ENCODE peak calls at places on chromosomes 13 and 19, in ten cellular contexts. One of them, this sample, is unnamed.

GRCh38 chr13:20057963-20058362 is 99.4 kb downstream of the ZMYM2 start:
- DNase-seq in transverse colon: no peak
- DNase-seq in Peyer's patch: no peak
- DNase-seq in adrenal gland: no peak
- DNase-seq in tibial nerve: no peak
- DNase-seq in body of pancreas: no peak
- DNase-seq in IMR-90: no peak
- DNase-seq in A549: no peak
- DNase-seq in suprapubic skin: no peak
- DNase-seq in ovary: no peak
- DNase-seq in this sample: no peak

GRCh38 chr13:113785051-113786010 is 26.3 kb downstream of the TMEM255B start:
- DNase-seq in body of pancreas: no peak
- DNase-seq in adrenal gland: no peak
- DNase-seq in A549: no peak
- DNase-seq in tibial nerve: no peak
- DNase-seq in transverse colon: no peak
- DNase-seq in suprapubic skin: no peak
- DNase-seq in ovary: no peak
- DNase-seq in IMR-90: peak; percentile 74
- DNase-seq in Peyer's patch: peak; percentile 8
- DNase-seq in this sample: no peak

GRCh38 chr13:110150384-110151091 is 156.4 kb downstream of the COL4A1 start:
- DNase-seq in ovary: no peak
- DNase-seq in Peyer's patch: no peak
- DNase-seq in transverse colon: no peak
- DNase-seq in adrenal gland: no peak
- DNase-seq in body of pancreas: no peak
- DNase-seq in tibial nerve: no peak
- DNase-seq in suprapubic skin: no peak
- DNase-seq in A549: no peak
- DNase-seq in IMR-90: peak; percentile 62
- DNase-seq in this sample: no peak

GRCh38 chr13:93603043-93603442 is 376.4 kb downstream of the GPC6 start:
- DNase-seq in tibial nerve: no peak
- DNase-seq in A549: no peak
- DNase-seq in body of pancreas: no peak
- DNase-seq in transverse colon: no peak
- DNase-seq in Peyer's patch: no peak
- DNase-seq in adrenal gland: no peak
- DNase-seq in ovary: no peak
- DNase-seq in IMR-90: peak; percentile 82
- DNase-seq in suprapubic skin: no peak
- DNase-seq in this sample: no peak

GRCh38 chr19:6480843-6481415 is 658 bp downstream of the DENND1C start:
- DNase-seq in IMR-90: no peak
- DNase-seq in Peyer's patch: no peak
- DNase-seq in ovary: no peak
- DNase-seq in transverse colon: no peak
- DNase-seq in body of pancreas: no peak
- DNase-seq in adrenal gland: no peak
- DNase-seq in suprapubic skin: no peak
- DNase-seq in A549: no peak
- DNase-seq in tibial nerve: no peak
- DNase-seq in this sample: no peak

GRCh38 chr13:28753946-28754345 is 35.2 kb upstream of the SLC46A3 start:
- DNase-seq in ovary: no peak
- DNase-seq in tibial nerve: no peak
- DNase-seq in adrenal gland: no peak
- DNase-seq in body of pancreas: no peak
- DNase-seq in suprapubic skin: no peak
- DNase-seq in transverse colon: no peak
- DNase-seq in A549: no peak
- DNase-seq in IMR-90: no peak
- DNase-seq in Peyer's patch: no peak
- DNase-seq in this sample: no peak

GRCh38 chr13:104809483-104809882 is 1726.0 kb downstream of the EFNB2 start:
- DNase-seq in tibial nerve: no peak
- DNase-seq in adrenal gland: no peak
- DNase-seq in body of pancreas: no peak
- DNase-seq in IMR-90: no peak
- DNase-seq in Peyer's patch: no peak
- DNase-seq in A549: no peak
- DNase-seq in suprapubic skin: no peak
- DNase-seq in ovary: no peak
- DNase-seq in transverse colon: no peak
- DNase-seq in this sample: no peak

GRCh38 chr19:50214699-50215543 is 11.5 kb downstream of the MYH14 start:
- DNase-seq in adrenal gland: no peak
- DNase-seq in suprapubic skin: peak; percentile 78
- DNase-seq in tibial nerve: no peak
- DNase-seq in A549: no peak
- DNase-seq in IMR-90: no peak
- DNase-seq in transverse colon: peak; percentile 90
- DNase-seq in Peyer's patch: peak; percentile 79
- DNase-seq in body of pancreas: peak; percentile 75
- DNase-seq in ovary: no peak
- DNase-seq in this sample: no peak

GRCh38 chr13:52925221-52925620 is 76.8 kb upstream of the PCDH8 start:
- DNase-seq in A549: no peak
- DNase-seq in Peyer's patch: no peak
- DNase-seq in transverse colon: no peak
- DNase-seq in IMR-90: no peak
- DNase-seq in suprapubic skin: no peak
- DNase-seq in ovary: no peak
- DNase-seq in body of pancreas: no peak
- DNase-seq in adrenal gland: no peak
- DNase-seq in tibial nerve: no peak
- DNase-seq in this sample: no peak

GRCh38 chr19:6735181-6735891 is 2.0 kb downstream of the GPR108 start:
- DNase-seq in body of pancreas: no peak
- DNase-seq in A549: no peak
- DNase-seq in adrenal gland: no peak
- DNase-seq in Peyer's patch: no peak
- DNase-seq in suprapubic skin: no peak
- DNase-seq in ovary: no peak
- DNase-seq in transverse colon: no peak
- DNase-seq in tibial nerve: no peak
- DNase-seq in IMR-90: no peak
- DNase-seq in this sample: no peak

GRCh38 chr19:33471111-33471996 is 50.2 kb downstream of the PEPD start:
- DNase-seq in A549: no peak
- DNase-seq in ovary: no peak
- DNase-seq in tibial nerve: peak; percentile 6
- DNase-seq in adrenal gland: peak; percentile 52
- DNase-seq in suprapubic skin: peak; percentile 44
- DNase-seq in Peyer's patch: peak; percentile 31
- DNase-seq in transverse colon: no peak
- DNase-seq in IMR-90: no peak
- DNase-seq in body of pancreas: no peak
- DNase-seq in this sample: no peak

GRCh38 chr13:100828226-100828625 is 153.6 kb upstream of the TMTC4 start:
- DNase-seq in transverse colon: no peak
- DNase-seq in adrenal gland: no peak
- DNase-seq in suprapubic skin: no peak
- DNase-seq in body of pancreas: no peak
- DNase-seq in A549: no peak
- DNase-seq in ovary: no peak
- DNase-seq in Peyer's patch: no peak
- DNase-seq in IMR-90: no peak
- DNase-seq in tibial nerve: no peak
- DNase-seq in this sample: no peak
- TF ChIP-seq CTCF in transverse colon: no peak
- TF ChIP-seq CTCF in adrenal gland: no peak
- TF ChIP-seq CTCF in suprapubic skin: no peak
- TF ChIP-seq CTCF in body of pancreas: no peak
- TF ChIP-seq CTCF in A549: no peak
- TF ChIP-seq CTCF in ovary: no peak
- TF ChIP-seq CTCF in Peyer's patch: no peak
- TF ChIP-seq CTCF in IMR-90: peak; percentile 5
- TF ChIP-seq CTCF in tibial nerve: no peak
- TF ChIP-seq CTCF in this sample: no peak

DNA sequence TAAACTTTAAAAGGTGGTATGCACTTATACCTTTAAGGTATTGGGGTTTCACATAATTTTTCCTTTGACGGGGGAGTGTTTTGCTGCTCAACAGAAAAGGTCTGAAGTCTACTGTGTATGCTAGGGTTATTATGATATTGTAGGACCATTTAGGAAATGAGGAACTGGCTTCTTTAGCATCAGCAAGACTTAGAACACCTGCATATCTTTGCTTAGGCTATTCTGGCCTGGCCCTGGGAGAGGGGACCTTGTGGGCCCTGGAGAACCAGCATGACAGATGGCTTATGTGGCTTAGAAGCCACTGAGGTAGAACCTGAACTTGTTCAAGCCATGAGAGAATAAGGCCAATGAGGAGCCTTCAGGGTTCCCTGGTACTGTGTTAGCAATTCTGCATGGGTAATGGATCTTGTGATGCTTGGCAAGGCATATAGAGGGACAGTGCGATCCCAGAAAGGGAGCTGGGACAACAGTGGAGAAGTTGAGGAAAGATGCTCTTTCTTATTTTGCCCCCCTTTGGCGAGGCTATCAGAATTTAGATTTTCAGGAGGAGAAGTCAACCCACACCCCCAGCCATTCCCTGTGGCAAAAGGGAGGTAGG is 4.3 kb downstream of the RGCC start:
- DNase-seq in ovary: no peak
- DNase-seq in body of pancreas: no peak
- DNase-seq in A549: no peak
- DNase-seq in transverse colon: no peak
- DNase-seq in Peyer's patch: no peak
- DNase-seq in adrenal gland: no peak
- DNase-seq in suprapubic skin: no peak
- DNase-seq in tibial nerve: no peak
- DNase-seq in IMR-90: no peak
- DNase-seq in this sample: no peak
- TF ChIP-seq POLR2A in ovary: no peak
- TF ChIP-seq POLR2A in body of pancreas: no peak
- TF ChIP-seq POLR2A in A549: no peak
- TF ChIP-seq POLR2A in transverse colon: no peak
- TF ChIP-seq POLR2A in Peyer's patch: no peak
- TF ChIP-seq POLR2A in adrenal gland: no peak
- TF ChIP-seq POLR2A in suprapubic skin: no peak
- TF ChIP-seq POLR2A in tibial nerve: no peak
- TF ChIP-seq POLR2A in IMR-90: no peak
- TF ChIP-seq POLR2A in this sample: no peak

GRCh38 chr13:98576963-98577822 is at the start of gene STK24:
- DNase-seq in suprapubic skin: no peak
- DNase-seq in IMR-90: peak; percentile 74
- DNase-seq in adrenal gland: peak; percentile 75
- DNase-seq in Peyer's patch: peak; percentile 84
- DNase-seq in transverse colon: peak; percentile 78
- DNase-seq in tibial nerve: no peak
- DNase-seq in A549: no peak
- DNase-seq in body of pancreas: peak; percentile 72
- DNase-seq in ovary: peak; percentile 69
- DNase-seq in this sample: peak; percentile 85
- H3K27ac ChIP-seq in suprapubic skin: peak within 1 kb of the TSS; percentile 100
- H3K27ac ChIP-seq in IMR-90: peak within 1 kb of the TSS; percentile 88
- H3K27ac ChIP-seq in adrenal gland: peak within 1 kb of the TSS; percentile 91
- H3K27ac ChIP-seq in Peyer's patch: peak within 1 kb of the TSS; percentile 98
- H3K27ac ChIP-seq in transverse colon: peak within 1 kb of the TSS; percentile 100
- H3K27ac ChIP-seq in tibial nerve: peak within 1 kb of the TSS; percentile 82
- H3K27ac ChIP-seq in A549: peak within 1 kb of the TSS; percentile 100
- H3K27ac ChIP-seq in body of pancreas: peak within 1 kb of the TSS; percentile 96
- H3K27ac ChIP-seq in ovary: peak within 1 kb of the TSS; percentile 97
- H3K27ac ChIP-seq in this sample: peak within 1 kb of the TSS; percentile 97

GRCh38 chr19:4301590-4302237 is 475 bp downstream of the TMIGD2 start:
- DNase-seq in A549: no peak
- DNase-seq in tibial nerve: no peak
- DNase-seq in suprapubic skin: no peak
- DNase-seq in body of pancreas: no peak
- DNase-seq in adrenal gland: no peak
- DNase-seq in ovary: no peak
- DNase-seq in transverse colon: no peak
- DNase-seq in IMR-90: no peak
- DNase-seq in Peyer's patch: no peak
- DNase-seq in this sample: no peak

GRCh38 chr19:4295972-4296771 is 6.0 kb downstream of the TMIGD2 start:
- DNase-seq in adrenal gland: no peak
- DNase-seq in body of pancreas: no peak
- DNase-seq in tibial nerve: no peak
- DNase-seq in A549: no peak
- DNase-seq in IMR-90: no peak
- DNase-seq in Peyer's patch: no peak
- DNase-seq in ovary: no peak
- DNase-seq in suprapubic skin: no peak
- DNase-seq in transverse colon: peak; percentile 22
- DNase-seq in this sample: no peak

GRCh38 chr19:4298772-4299550 is 3.2 kb downstream of the TMIGD2 start:
- DNase-seq in transverse colon: no peak
- DNase-seq in IMR-90: no peak
- DNase-seq in Peyer's patch: no peak
- DNase-seq in ovary: no peak
- DNase-seq in suprapubic skin: no peak
- DNase-seq in tibial nerve: no peak
- DNase-seq in A549: no peak
- DNase-seq in body of pancreas: no peak
- DNase-seq in adrenal gland: no peak
- DNase-seq in this sample: no peak

GRCh38 chr19:4300589-4300988 is 1.6 kb downstream of the TMIGD2 start:
- DNase-seq in body of pancreas: no peak
- DNase-seq in transverse colon: no peak
- DNase-seq in tibial nerve: no peak
- DNase-seq in IMR-90: no peak
- DNase-seq in suprapubic skin: no peak
- DNase-seq in ovary: no peak
- DNase-seq in A549: no peak
- DNase-seq in adrenal gland: no peak
- DNase-seq in Peyer's patch: no peak
- DNase-seq in this sample: no peak

DNA sequence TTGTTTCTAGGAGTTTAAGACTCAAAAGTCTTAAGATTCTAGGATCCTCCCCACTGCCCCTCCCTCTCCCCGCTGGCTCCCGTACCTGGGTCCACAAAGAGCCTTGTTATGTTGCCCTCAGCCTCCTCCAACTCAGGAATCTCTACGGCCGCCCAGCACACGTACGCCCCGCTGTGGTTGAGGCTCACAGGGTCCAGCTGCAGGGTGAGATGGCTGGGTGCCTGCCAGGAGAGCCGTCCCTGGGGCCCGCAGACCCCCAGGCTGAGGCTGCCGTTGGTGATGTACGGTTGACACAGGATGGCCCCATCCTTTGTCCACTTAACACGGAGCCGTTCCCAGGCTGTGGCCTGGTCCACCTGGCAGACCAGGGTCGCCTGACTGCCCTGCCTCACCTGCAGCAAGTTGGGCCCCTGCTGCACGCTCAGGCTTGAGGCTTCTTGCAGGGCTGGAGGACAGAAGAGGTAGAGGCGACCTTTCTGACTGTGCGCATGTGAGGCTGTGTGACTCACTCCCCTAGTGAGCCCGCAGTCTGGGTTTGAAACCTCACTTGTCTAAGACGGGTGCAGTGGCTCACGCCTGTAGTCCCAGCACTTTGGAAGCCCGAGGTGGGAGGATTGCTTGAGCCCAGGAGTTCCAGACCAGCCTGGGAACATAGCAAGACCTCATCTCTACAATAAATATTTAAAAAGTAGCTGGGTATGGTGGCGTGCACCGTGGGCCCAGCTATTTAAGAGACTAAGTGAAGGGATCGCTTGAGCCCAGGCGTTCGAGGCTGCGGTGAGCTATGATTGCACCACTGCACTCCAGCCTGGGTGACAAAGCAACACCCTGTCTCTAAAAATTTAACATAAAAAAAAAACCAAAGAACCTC is 4.1 kb downstream of the TMIGD2 start:
- DNase-seq in suprapubic skin: no peak
- DNase-seq in ovary: no peak
- DNase-seq in tibial nerve: no peak
- DNase-seq in adrenal gland: no peak
- DNase-seq in Peyer's patch: no peak
- DNase-seq in IMR-90: no peak
- DNase-seq in transverse colon: no peak
- DNase-seq in A549: no peak
- DNase-seq in body of pancreas: no peak
- DNase-seq in this sample: no peak
- TF ChIP-seq CTCF in suprapubic skin: no peak
- TF ChIP-seq CTCF in ovary: no peak
- TF ChIP-seq CTCF in tibial nerve: no peak
- TF ChIP-seq CTCF in adrenal gland: no peak
- TF ChIP-seq CTCF in Peyer's patch: no peak
- TF ChIP-seq CTCF in IMR-90: no peak
- TF ChIP-seq CTCF in transverse colon: no peak
- TF ChIP-seq CTCF in A549: no peak
- TF ChIP-seq CTCF in body of pancreas: no peak
- TF ChIP-seq CTCF in this sample: no peak